ENCODE peak calls at places on chromosome 6, in four cellular contexts. T, Q, J and S are unnamed samples.

GRCh38 chr6:85552652-85553051 is 41.0 kb downstream of the SNX14 start:
- DNase-seq in T (no peak), J (no peak), Q (no peak), S (no peak)

GRCh38 chr6:129248976-129249375 is 366.0 kb downstream of the LAMA2 start:
- DNase-seq in Q (no peak), J (no peak), T (no peak), S (no peak)

GRCh38 chr6:82989891-82990290 is 75.8 kb downstream of the UBE3D start:
- DNase-seq in Q (peak), J (no peak), T (no peak), S (no peak)

GRCh38 chr6:18138906-18139305 is 16.0 kb downstream of the TPMT start:
- DNase-seq in J (no peak), Q (no peak), T (no peak), S (no peak)

GRCh38 chr6:90574610-90575009 is 12.3 kb downstream of the MAP3K7 start:
- DNase-seq in Q (no peak), J (peak), T (no peak), S (no peak)

GRCh38 chr6:17621003-17621402 is 20.9 kb downstream of the FAM8A1 start:
- DNase-seq in Q (no peak), J (no peak), T (no peak), S (no peak)

GRCh38 chr6:15319677-15320076 is 73.8 kb downstream of the JARID2 start:
- DNase-seq in J (no peak), T (no peak), Q (no peak), S (no peak)

GRCh38 chr6:129849456-129849855 is 11.7 kb downstream of the TMEM244 start:
- DNase-seq in Q (no peak), J (peak), T (no peak), S (no peak)

GRCh38 chr6:105978113-105978512 is 108.0 kb upstream of the PRDM1 start:
- DNase-seq in Q (no peak), J (no peak), T (no peak), S (no peak)

GRCh38 chr6:165325609-165326008 is 16.2 kb upstream of the C6orf118 start:
- DNase-seq in Q (no peak), T (no peak), J (no peak), S (no peak)

GRCh38 chr6:68639826-68640505 is 4.9 kb downstream of the ADGRB3 start:
- DNase-seq in J (no peak), T (no peak), Q (no peak), S (no peak)

GRCh38 chr6:168546730-168547129 is 105.7 kb downstream of the SMOC2 start:
- DNase-seq in J (no peak), T (no peak), Q (no peak), S (no peak)

GRCh38 chr6:23522751-23523527 is 603.1 kb upstream of the NRSN1 start:
- DNase-seq in Q (no peak), J (no peak), T (no peak), S (no peak)

GRCh38 chr6:69185276-69185675 is 550.2 kb downstream of the ADGRB3 start:
- DNase-seq in T (no peak), J (no peak), Q (no peak), S (no peak)

GRCh38 chr6:56510984-56511531 is 131.6 kb downstream of the DST start:
- DNase-seq in T (no peak), Q (no peak), J (no peak), S (no peak)

GRCh38 chr6:47097092-47097945 is 55.2 kb upstream of the ADGRF1 start:
- DNase-seq in J (peak), T (peak), Q (peak), S (peak)

GRCh38 chr6:158686791-158687381 is 37.0 kb downstream of the SYTL3 start:
- DNase-seq in J (no peak), T (no peak), Q (no peak), S (peak)

GRCh38 chr6:131652472-131652871 is 15.4 kb downstream of the ENPP3 start:
- DNase-seq in T (no peak), Q (no peak), J (no peak), S (no peak)

GRCh38 chr6:114816678-114817077 is 473.9 kb upstream of the HS3ST5 start:
- DNase-seq in Q (no peak), J (no peak), T (no peak), S (no peak)

GRCh38 chr6:47687432-47687831 is 10.9 kb upstream of the ADGRF4 start:
- DNase-seq in Q (no peak), J (no peak), T (no peak), S (no peak)

GRCh38 chr6:70622426-70622825 is 45.3 kb upstream of the SMAP1 start:
- DNase-seq in Q (no peak), J (no peak), T (no peak), S (no peak)

GRCh38 chr6:126529605-126530004 is 189.7 kb downstream of the CENPW start:
- DNase-seq in T (no peak), J (no peak), Q (no peak), S (no peak)

GRCh38 chr6:159490298-159490937 is 202.6 kb downstream of the SOD2 start:
- DNase-seq in Q (no peak), T (no peak), J (no peak), S (no peak)

GRCh38 chr6:169990095-169991030 is 238.9 kb downstream of the ERMARD start:
- DNase-seq in T (peak), J (no peak), Q (no peak), S (peak)

GRCh38 chr6:129006685-129007514 is 124.0 kb downstream of the LAMA2 start:
- DNase-seq in J (no peak), T (no peak), Q (no peak), S (no peak)